ENCODE peak calls at places on chromosomes 7 and 10, in ten cellular contexts. D is IMR-90, R is endothelial cell of umbilical vein, I is MM.1S, X is hepatocyte, T is PC-3, V is neural progenitor cell, W is HepG2, Y is astrocyte, U is HCT116. G is an unnamed sample.

GRCh38 chr10:58573970-58574538 is 61.4 kb downstream of the BICC1 start:
- DNase-seq in D (no peak), R (no peak), I (no peak), X (no peak), T (no peak), V (no peak), W (no peak), Y (no peak), U (no peak), G (no peak)

GRCh38 chr7:99473315-99473596 is 566 bp downstream of the ZNF789 start:
- DNase-seq in D (peak; percentile 82), R (peak; percentile 78), I (peak; percentile 37), X (peak; percentile 53), T (peak; percentile 68), V (peak; percentile 54), W (peak; percentile 76), Y (peak; percentile 86), U (peak; percentile 48), G (peak; percentile 82)

GRCh38 chr7:138278601-138279000 is 181.5 kb upstream of the TRIM24 start:
- DNase-seq in D (no peak), R (no peak), I (no peak), X (no peak), T (peak; percentile 60), V (no peak), W (no peak), Y (peak; percentile 40), U (no peak), G (no peak)

GRCh38 chr10:100115011-100115770 is 33.5 kb upstream of the CPN1 start:
- DNase-seq in D (no peak), R (no peak), I (no peak), X (no peak), T (no peak), V (no peak), W (no peak), Y (no peak), U (no peak), G (peak; percentile 9)

GRCh38 chr10:10869592-10869991 is 148.1 kb upstream of the CELF2 start:
- DNase-seq in D (peak; percentile 23), R (peak; percentile 78), I (no peak), X (no peak), T (no peak), V (no peak), W (no peak), Y (peak; percentile 72), U (no peak), G (peak; percentile 14)

GRCh38 chr7:128833148-128833938 is 3.1 kb downstream of the FLNC start:
- DNase-seq in D (peak; percentile 88), R (peak; percentile 98), I (no peak), X (peak; percentile 71), T (peak; percentile 64), V (peak; percentile 69), W (no peak), Y (peak; percentile 93), U (no peak), G (peak; percentile 91)

GRCh38 chr10:13913890-13914289 is 327.1 kb downstream of the PRPF18 start:
- DNase-seq in D (no peak), R (no peak), I (no peak), X (no peak), T (no peak), V (no peak), W (no peak), Y (no peak), U (no peak), G (no peak)

GRCh38 chr10:105468769-105469168 is 827.7 kb downstream of the SORCS3 start:
- DNase-seq in D (no peak), R (no peak), I (no peak), X (no peak), T (no peak), V (no peak), W (no peak), Y (no peak), U (no peak), G (no peak)

GRCh38 chr7:82105463-82105862 is 335.6 kb upstream of the HGF start:
- DNase-seq in D (peak; percentile 91), R (peak; percentile 78), I (no peak), X (no peak), T (peak; percentile 80), V (no peak), W (no peak), Y (peak; percentile 69), U (peak; percentile 41), G (peak; percentile 79)

GRCh38 chr10:94293344-94293743 is 69.4 kb downstream of the NOC3L start:
- DNase-seq in D (no peak), R (peak; percentile 44), I (no peak), X (peak; percentile 10), T (no peak), V (no peak), W (no peak), Y (no peak), U (no peak), G (no peak)

GRCh38 chr7:71186535-71186934 is 54.6 kb downstream of the GALNT17 start:
- DNase-seq in D (no peak), R (no peak), I (no peak), X (no peak), T (no peak), V (no peak), W (no peak), Y (no peak), U (no peak), G (no peak)

GRCh38 chr7:108278776-108279175 is 148.6 kb upstream of the LAMB4 start:
- DNase-seq in D (no peak), R (peak; percentile 29), I (no peak), X (no peak), T (no peak), V (no peak), W (no peak), Y (no peak), U (no peak), G (no peak)

GRCh38 chr7:75880242-75880641 is 1.4 kb downstream of the RHBDD2 start:
- DNase-seq in D (no peak), R (no peak), I (no peak), X (no peak), T (no peak), V (no peak), W (no peak), Y (no peak), U (no peak), G (no peak)

GRCh38 chr7:75878312-75878768 is 494 bp upstream of the RHBDD2 start:
- DNase-seq in D (no peak), R (no peak), I (no peak), X (no peak), T (no peak), V (no peak), W (no peak), Y (no peak), U (no peak), G (no peak)

GRCh38 chr7:75879771-75880184 is 944 bp downstream of the RHBDD2 start:
- DNase-seq in D (peak; percentile 78), R (peak; percentile 37), I (no peak), X (no peak), T (no peak), V (peak; percentile 29), W (no peak), Y (peak; percentile 87), U (no peak), G (peak; percentile 83)

GRCh38 chr7:75881436-75882095 is 2.7 kb downstream of the RHBDD2 start:
- DNase-seq in D (no peak), R (no peak), I (no peak), X (no peak), T (no peak), V (peak; percentile 78), W (no peak), Y (no peak), U (no peak), G (no peak)

GRCh38 chr7:75878769-75879596 is at the start of gene RHBDD2:
- DNase-seq in D (peak; percentile 90), R (peak; percentile 91), I (peak; percentile 94), X (peak; percentile 98), T (peak; percentile 93), V (peak; percentile 97), W (peak; percentile 84), Y (peak; percentile 71), U (peak; percentile 79), G (peak; percentile 86)
- TF ChIP-seq CTCF in D (peak; percentile 24), R (no peak), I (no peak), X (peak; percentile 9), T (no peak), V (no peak), W (peak; percentile 52), Y (no peak), U (no peak), G (peak; percentile 16)

DNA sequence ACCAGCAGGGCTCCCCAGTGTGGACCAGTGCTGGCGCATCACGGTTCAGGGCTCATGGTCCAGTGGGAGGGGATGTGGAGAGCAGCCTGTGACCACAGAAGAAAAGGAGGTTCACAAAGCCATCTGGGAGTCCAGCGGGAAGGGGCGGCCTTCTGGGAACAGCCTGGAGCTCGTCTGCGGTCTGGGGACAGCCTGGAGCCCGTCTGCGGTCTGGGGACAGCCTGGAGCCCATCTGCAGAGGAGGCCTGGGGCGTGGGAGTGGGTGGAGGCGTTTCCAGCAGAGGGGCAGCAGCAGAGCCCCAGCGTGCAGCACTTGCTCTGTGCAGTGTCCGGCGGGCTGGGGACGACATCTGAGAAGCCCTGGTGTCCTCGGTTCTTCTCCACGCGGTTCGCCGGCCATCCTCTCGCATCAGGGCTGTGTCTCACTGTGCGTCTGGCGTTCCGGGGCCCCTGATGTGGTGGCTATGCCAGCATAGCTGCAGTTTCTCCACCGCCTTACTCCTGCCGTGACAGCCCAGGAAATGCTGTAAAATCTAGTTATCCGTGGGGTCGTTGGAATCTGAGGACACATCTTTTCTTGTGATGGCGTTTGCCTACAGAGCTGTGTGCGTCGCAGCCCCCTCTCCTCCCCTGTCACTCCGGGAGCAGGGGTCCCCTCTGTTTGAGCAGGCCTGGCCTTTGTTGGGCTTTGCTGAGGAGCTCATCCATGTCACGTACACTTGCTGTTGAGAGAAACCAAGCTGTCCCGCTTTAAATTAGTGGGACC is 104.6 kb downstream of the INPP5A start:
- DNase-seq in D (no peak), R (no peak), I (no peak), X (no peak), T (no peak), V (no peak), W (no peak), Y (no peak), U (no peak), G (no peak)
- H3K4me2 ChIP-seq in D (no peak overlapping the region), R (no peak overlapping the region), I (no peak overlapping the region), X (no peak overlapping the region), T (no peak overlapping the region), V (no peak overlapping the region), W (no peak overlapping the region), Y (no peak overlapping the region), U (no peak overlapping the region), G (no peak overlapping the region)

DNA sequence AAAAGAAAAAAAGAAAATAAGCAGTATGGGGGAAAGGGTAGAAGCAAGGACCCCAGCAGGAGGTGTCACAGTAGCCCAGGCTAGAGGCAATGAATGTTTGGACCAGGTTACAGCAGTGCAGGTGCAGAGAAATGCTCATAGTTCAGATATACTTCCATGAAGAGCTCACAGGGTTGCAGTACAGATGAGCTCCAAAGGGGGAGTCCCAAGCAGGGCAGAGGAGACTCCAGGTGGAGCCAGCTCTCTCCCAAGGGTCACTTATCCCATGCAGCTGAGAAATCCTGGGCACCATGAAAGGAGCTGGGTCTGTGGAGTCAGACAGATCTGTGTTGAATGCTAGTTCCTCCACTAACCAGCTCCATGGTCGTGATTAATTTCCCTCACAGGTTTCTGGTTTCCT is 174.9 kb downstream of the C7orf25 start:
- DNase-seq in D (no peak), R (no peak), I (no peak), X (no peak), T (peak; percentile 37), V (peak; percentile 16), W (no peak), Y (no peak), U (no peak), G (no peak)
- TF ChIP-seq CTCF in D (no peak), R (no peak), I (no peak), X (no peak), T (peak; percentile 36), V (peak; percentile 23), W (no peak), Y (no peak), U (peak; percentile 28), G (peak; percentile 15)

GRCh38 chr7:1029637-1030443 is 14.5 kb upstream of the GPR146 start:
- DNase-seq in D (no peak), R (no peak), I (no peak), X (no peak), T (no peak), V (no peak), W (no peak), Y (no peak), U (no peak), G (no peak)
- H3K4me2 ChIP-seq in D (no peak overlapping the region), R (no peak overlapping the region), I (no peak overlapping the region), X (no peak overlapping the region), T (no peak overlapping the region), V (no peak overlapping the region), W (peak overlapping the region; percentile 75), Y (peak overlapping the region; percentile 95), U (peak overlapping the region; percentile 82), G (no peak overlapping the region)

G was measured in fibroblast of lung.